ENCODE peak calls at places on chromosomes 7 and 10, in four cellular contexts. One of them, this sample, is unnamed.

GRCh38 chr7:16926283-16926682 is 44.5 kb upstream of the AGR3 start:
- DNase-seq in mucosa of descending colon: no peak
- DNase-seq in A549: peak; percentile 62
- DNase-seq in LNCaP clone FGC: no peak
- DNase-seq in this sample: peak; percentile 69

GRCh38 chr7:150415161-150416160 is 35.0 kb upstream of the GIMAP8 start:
- DNase-seq in mucosa of descending colon: no peak
- DNase-seq in A549: no peak
- DNase-seq in LNCaP clone FGC: no peak
- DNase-seq in this sample: no peak

GRCh38 chr7:157690058-157690832 is 353.4 kb downstream of the DNAJB6 start:
- DNase-seq in mucosa of descending colon: no peak
- DNase-seq in A549: no peak
- DNase-seq in LNCaP clone FGC: no peak
- DNase-seq in this sample: no peak

GRCh38 chr10:121804460-121804859 is 123.4 kb downstream of the ATE1 start:
- DNase-seq in mucosa of descending colon: no peak
- DNase-seq in A549: no peak
- DNase-seq in LNCaP clone FGC: no peak
- DNase-seq in this sample: peak; percentile 44

GRCh38 chr7:76037310-76037709 is 10.5 kb downstream of the STYXL1 start:
- DNase-seq in mucosa of descending colon: no peak
- DNase-seq in A549: peak; percentile 17
- DNase-seq in LNCaP clone FGC: no peak
- DNase-seq in this sample: peak; percentile 29

GRCh38 chr7:156034397-156034796 is 222.1 kb upstream of the SHH start:
- DNase-seq in mucosa of descending colon: no peak
- DNase-seq in A549: no peak
- DNase-seq in LNCaP clone FGC: no peak
- DNase-seq in this sample: no peak

GRCh38 chr7:128206747-128207500 is 34.2 kb upstream of the LEP start:
- DNase-seq in mucosa of descending colon: no peak
- DNase-seq in A549: no peak
- DNase-seq in LNCaP clone FGC: no peak
- DNase-seq in this sample: no peak

GRCh38 chr10:124014416-124015154 is 78.8 kb downstream of the CHST15 start:
- DNase-seq in mucosa of descending colon: no peak
- DNase-seq in A549: no peak
- DNase-seq in LNCaP clone FGC: no peak
- DNase-seq in this sample: no peak

GRCh38 chr10:45453639-45454250 is 79.7 kb downstream of the ALOX5 start:
- DNase-seq in mucosa of descending colon: no peak
- DNase-seq in A549: no peak
- DNase-seq in LNCaP clone FGC: no peak
- DNase-seq in this sample: no peak

GRCh38 chr7:115831371-115831770 is 199.2 kb downstream of the TFEC start:
- DNase-seq in mucosa of descending colon: no peak
- DNase-seq in A549: no peak
- DNase-seq in LNCaP clone FGC: no peak
- DNase-seq in this sample: no peak

GRCh38 chr7:30469303-30469702 is 9.3 kb downstream of the NOD1 start:
- DNase-seq in mucosa of descending colon: no peak
- DNase-seq in A549: peak; percentile 97
- DNase-seq in LNCaP clone FGC: no peak
- DNase-seq in this sample: peak; percentile 99

GRCh38 chr10:113051456-113051855 is 101.4 kb downstream of the TCF7L2 start:
- DNase-seq in mucosa of descending colon: no peak
- DNase-seq in A549: no peak
- DNase-seq in LNCaP clone FGC: no peak
- DNase-seq in this sample: no peak

GRCh38 chr7:28309684-28310083 is 102.6 kb upstream of the CREB5 start:
- DNase-seq in mucosa of descending colon: no peak
- DNase-seq in A549: no peak
- DNase-seq in LNCaP clone FGC: no peak
- DNase-seq in this sample: no peak

GRCh38 chr7:117750612-117751563 is 122.4 kb downstream of the CTTNBP2 start:
- DNase-seq in mucosa of descending colon: no peak
- DNase-seq in A549: peak; percentile 24
- DNase-seq in LNCaP clone FGC: no peak
- DNase-seq in this sample: peak; percentile 50

GRCh38 chr7:114209968-114210367 is 204.6 kb upstream of the FOXP2 start:
- DNase-seq in mucosa of descending colon: no peak
- DNase-seq in A549: no peak
- DNase-seq in LNCaP clone FGC: no peak
- DNase-seq in this sample: no peak

GRCh38 chr10:3680186-3680585 is 104.8 kb downstream of the KLF6 start:
- DNase-seq in mucosa of descending colon: no peak
- DNase-seq in A549: no peak
- DNase-seq in LNCaP clone FGC: no peak
- DNase-seq in this sample: no peak

GRCh38 chr7:135773451-135773850 is 24.8 kb upstream of the FAM180A start:
- DNase-seq in mucosa of descending colon: no peak
- DNase-seq in A549: peak; percentile 14
- DNase-seq in LNCaP clone FGC: peak; percentile 73
- DNase-seq in this sample: no peak

GRCh38 chr10:133096616-133097269 is 9.0 kb downstream of the ADGRA1 start:
- DNase-seq in mucosa of descending colon: no peak
- DNase-seq in A549: peak; percentile 22
- DNase-seq in LNCaP clone FGC: no peak
- DNase-seq in this sample: no peak

GRCh38 chr10:122475581-122475980 is 14.2 kb downstream of the HTRA1 start:
- DNase-seq in mucosa of descending colon: no peak
- DNase-seq in A549: no peak
- DNase-seq in LNCaP clone FGC: no peak
- DNase-seq in this sample: peak; percentile 44

GRCh38 chr7:33932832-33933468 is 27.6 kb downstream of the BMPER start:
- DNase-seq in mucosa of descending colon: peak; percentile 84
- DNase-seq in A549: peak; percentile 79
- DNase-seq in LNCaP clone FGC: peak; percentile 31
- DNase-seq in this sample: peak; percentile 87

GRCh38 chr10:131818510-131819234 is 82.1 kb upstream of the PPP2R2D start:
- DNase-seq in mucosa of descending colon: no peak
- DNase-seq in A549: no peak
- DNase-seq in LNCaP clone FGC: no peak
- DNase-seq in this sample: no peak

GRCh38 chr7:16916733-16917132 is 35.0 kb upstream of the AGR3 start:
- DNase-seq in mucosa of descending colon: no peak
- DNase-seq in A549: no peak
- DNase-seq in LNCaP clone FGC: no peak
- DNase-seq in this sample: no peak

GRCh38 chr10:111705026-111705425 is 478.5 kb downstream of the GPAM start:
- DNase-seq in mucosa of descending colon: no peak
- DNase-seq in A549: no peak
- DNase-seq in LNCaP clone FGC: no peak
- DNase-seq in this sample: no peak

GRCh38 chr10:66591865-66592264 is 334.0 kb upstream of the LRRTM3 start:
- DNase-seq in mucosa of descending colon: no peak
- DNase-seq in A549: no peak
- DNase-seq in LNCaP clone FGC: no peak
- DNase-seq in this sample: peak; percentile 28

DNA sequence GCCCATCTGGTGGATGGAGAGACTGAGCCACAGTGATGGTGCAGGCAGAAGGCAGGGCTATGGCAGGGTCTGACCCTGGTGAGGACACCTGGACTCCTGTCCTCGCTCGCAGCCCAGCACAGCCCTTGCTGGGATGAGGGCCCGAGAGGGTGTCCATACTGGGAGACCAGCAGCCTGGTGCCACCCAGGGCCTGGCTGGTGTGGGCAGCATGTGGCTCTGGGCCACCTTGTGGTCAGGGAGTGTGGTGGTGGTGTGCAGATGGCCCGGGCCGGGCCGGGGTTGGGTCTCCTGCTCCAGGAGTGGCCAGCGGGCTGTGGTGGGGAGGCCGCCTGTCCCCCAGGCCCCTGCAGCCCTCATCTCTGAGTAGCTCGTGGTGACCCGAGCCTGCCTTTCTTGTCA is 14.9 kb downstream of the ADCY1 start:
- DNase-seq in mucosa of descending colon: no peak
- DNase-seq in A549: no peak
- DNase-seq in LNCaP clone FGC: no peak
- DNase-seq in this sample: no peak
- TF ChIP-seq CTCF in mucosa of descending colon: no peak
- TF ChIP-seq CTCF in A549: no peak
- TF ChIP-seq CTCF in LNCaP clone FGC: no peak
- TF ChIP-seq CTCF in this sample: no peak

DNA sequence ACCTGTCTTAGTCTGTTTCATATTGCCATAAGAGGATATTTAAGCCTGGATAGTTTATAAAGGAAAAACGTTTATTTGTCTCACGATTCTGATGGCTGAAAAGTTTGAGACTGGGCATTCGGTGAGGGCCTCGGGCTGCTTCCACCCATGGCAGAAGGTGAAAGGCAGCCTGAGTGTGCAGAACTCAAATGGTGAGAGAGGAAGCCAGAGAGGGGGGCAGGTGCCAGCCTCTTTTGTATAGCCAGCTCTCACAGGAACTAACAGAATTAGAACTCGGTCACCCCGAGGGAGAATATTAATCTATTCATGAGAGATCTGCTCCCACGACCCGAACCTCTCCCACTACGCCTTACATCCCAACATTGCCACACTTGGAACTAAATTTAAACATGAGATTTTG is 112.6 kb downstream of the ZPBP start:
- DNase-seq in mucosa of descending colon: no peak
- DNase-seq in A549: no peak
- DNase-seq in LNCaP clone FGC: no peak
- DNase-seq in this sample: no peak
- H3K4me3 ChIP-seq in mucosa of descending colon: no peak overlapping the region
- H3K4me3 ChIP-seq in A549: no peak overlapping the region
- H3K4me3 ChIP-seq in LNCaP clone FGC: no peak overlapping the region
- H3K4me3 ChIP-seq in this sample: no peak overlapping the region

GRCh38 chr7:100600222-100601038 is 1.7 kb upstream of the PCOLCE start:
- DNase-seq in mucosa of descending colon: no peak
- DNase-seq in A549: no peak
- DNase-seq in LNCaP clone FGC: no peak
- DNase-seq in this sample: no peak
- TF ChIP-seq CTCF in mucosa of descending colon: no peak
- TF ChIP-seq CTCF in A549: peak; percentile 16
- TF ChIP-seq CTCF in LNCaP clone FGC: no peak
- TF ChIP-seq CTCF in this sample: no peak

GRCh38 chr7:67604461-67605386 is 608.1 kb downstream of the TYW1 start:
- DNase-seq in mucosa of descending colon: no peak
- DNase-seq in A549: no peak
- DNase-seq in LNCaP clone FGC: no peak
- DNase-seq in this sample: no peak

GRCh38 chr7:67610897-67611296 is 614.3 kb downstream of the TYW1 start:
- DNase-seq in mucosa of descending colon: no peak
- DNase-seq in A549: no peak
- DNase-seq in LNCaP clone FGC: no peak
- DNase-seq in this sample: no peak

GRCh38 chr7:67608806-67609205 is 612.2 kb downstream of the TYW1 start:
- DNase-seq in mucosa of descending colon: no peak
- DNase-seq in A549: no peak
- DNase-seq in LNCaP clone FGC: no peak
- DNase-seq in this sample: no peak
- H3K4me3 ChIP-seq in mucosa of descending colon: no peak overlapping the region
- H3K4me3 ChIP-seq in A549: no peak overlapping the region
- H3K4me3 ChIP-seq in LNCaP clone FGC: no peak overlapping the region
- H3K4me3 ChIP-seq in this sample: no peak overlapping the region

GRCh38 chr7:3371601-3372000 is 70.5 kb downstream of the SDK1 start:
- DNase-seq in mucosa of descending colon: no peak
- DNase-seq in A549: no peak
- DNase-seq in LNCaP clone FGC: no peak
- DNase-seq in this sample: peak; percentile 29

GRCh38 chr7:3367271-3367670 is 66.2 kb downstream of the SDK1 start:
- DNase-seq in mucosa of descending colon: no peak
- DNase-seq in A549: no peak
- DNase-seq in LNCaP clone FGC: no peak
- DNase-seq in this sample: peak; percentile 47

DNA sequence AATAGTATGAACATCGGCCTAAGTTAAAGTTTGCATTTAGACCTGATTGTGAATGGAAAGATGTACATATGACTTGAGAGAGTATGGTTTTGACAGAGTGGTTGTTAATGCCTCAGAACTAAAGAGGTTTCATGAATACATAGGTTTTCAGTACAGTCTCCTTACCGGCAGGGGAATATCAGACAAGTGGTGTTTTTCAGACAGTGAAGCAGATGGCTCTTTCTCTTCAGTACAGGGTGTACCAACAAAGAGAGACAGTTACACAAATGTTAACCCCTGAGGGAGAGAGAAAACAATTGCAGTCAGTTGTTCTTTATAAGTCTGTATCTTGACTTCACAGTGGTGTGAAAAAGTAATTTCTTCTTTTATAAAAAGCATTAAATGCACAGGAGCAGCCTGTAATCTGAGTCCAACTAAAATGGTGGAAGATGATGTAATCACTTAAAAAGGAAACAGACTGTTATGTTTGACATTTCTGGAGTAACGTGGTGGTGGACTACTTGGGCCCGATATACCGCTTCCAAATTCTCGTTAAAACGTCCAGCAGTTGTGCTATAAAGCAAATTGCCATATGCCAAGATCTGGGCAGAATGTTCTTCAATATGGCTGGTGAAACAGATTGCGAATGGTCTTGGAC is 69.1 kb downstream of the SDK1 start:
- DNase-seq in mucosa of descending colon: no peak
- DNase-seq in A549: no peak
- DNase-seq in LNCaP clone FGC: no peak
- DNase-seq in this sample: peak; percentile 15
- TF ChIP-seq CTCF in mucosa of descending colon: no peak
- TF ChIP-seq CTCF in A549: no peak
- TF ChIP-seq CTCF in LNCaP clone FGC: no peak
- TF ChIP-seq CTCF in this sample: no peak